ENCODE peak calls at places on chromosomes 13 and 19, in six cellular contexts. P, I, Y, J, W and L are unnamed samples.

GRCh38 chr13:43965446-43965845 is 85.7 kb downstream of the LACC1 start:
- DNase-seq in P (no peak), I (no peak), Y (no peak), J (no peak), W (no peak), L (no peak)

GRCh38 chr19:681029-681626 is 4.9 kb downstream of the FSTL3 start:
- DNase-seq in P (no peak), I (peak), Y (peak), J (peak), W (no peak), L (no peak)

GRCh38 chr19:41225238-41226052 is 6.4 kb downstream of the AXL start:
- DNase-seq in P (peak), I (no peak), Y (peak), J (peak), W (no peak), L (no peak)

GRCh38 chr13:66071608-66072007 is 1158.5 kb downstream of the PCDH9 start:
- DNase-seq in P (no peak), I (no peak), Y (no peak), J (no peak), W (no peak), L (no peak)

GRCh38 chr13:112072531-112073244 is 5.7 kb downstream of the SOX1 start:
- DNase-seq in P (no peak), I (peak), Y (no peak), J (peak), W (no peak), L (no peak)

GRCh38 chr13:26502826-26503225 is 54.7 kb upstream of the WASF3 start:
- DNase-seq in P (no peak), I (no peak), Y (no peak), J (peak), W (no peak), L (no peak)

GRCh38 chr19:15412832-15413231 is 6.0 kb downstream of the AKAP8L start:
- DNase-seq in P (no peak), I (no peak), Y (no peak), J (no peak), W (no peak), L (no peak)

GRCh38 chr13:42064259-42064658 is 15.8 kb downstream of the DGKH start:
- DNase-seq in P (no peak), I (no peak), Y (no peak), J (no peak), W (no peak), L (no peak)

GRCh38 chr13:35832551-35832950 is 298.6 kb downstream of the DCLK1 start:
- DNase-seq in P (no peak), I (no peak), Y (no peak), J (no peak), W (no peak), L (no peak)

GRCh38 chr19:1279782-1280341 is 4.5 kb downstream of the FAM174C start:
- DNase-seq in P (no peak), I (peak), Y (peak), J (peak), W (peak), L (peak)

GRCh38 chr19:54247106-54247930 is 4.7 kb upstream of the LILRA6 start:
- DNase-seq in P (no peak), I (no peak), Y (no peak), J (no peak), W (no peak), L (no peak)

DNA sequence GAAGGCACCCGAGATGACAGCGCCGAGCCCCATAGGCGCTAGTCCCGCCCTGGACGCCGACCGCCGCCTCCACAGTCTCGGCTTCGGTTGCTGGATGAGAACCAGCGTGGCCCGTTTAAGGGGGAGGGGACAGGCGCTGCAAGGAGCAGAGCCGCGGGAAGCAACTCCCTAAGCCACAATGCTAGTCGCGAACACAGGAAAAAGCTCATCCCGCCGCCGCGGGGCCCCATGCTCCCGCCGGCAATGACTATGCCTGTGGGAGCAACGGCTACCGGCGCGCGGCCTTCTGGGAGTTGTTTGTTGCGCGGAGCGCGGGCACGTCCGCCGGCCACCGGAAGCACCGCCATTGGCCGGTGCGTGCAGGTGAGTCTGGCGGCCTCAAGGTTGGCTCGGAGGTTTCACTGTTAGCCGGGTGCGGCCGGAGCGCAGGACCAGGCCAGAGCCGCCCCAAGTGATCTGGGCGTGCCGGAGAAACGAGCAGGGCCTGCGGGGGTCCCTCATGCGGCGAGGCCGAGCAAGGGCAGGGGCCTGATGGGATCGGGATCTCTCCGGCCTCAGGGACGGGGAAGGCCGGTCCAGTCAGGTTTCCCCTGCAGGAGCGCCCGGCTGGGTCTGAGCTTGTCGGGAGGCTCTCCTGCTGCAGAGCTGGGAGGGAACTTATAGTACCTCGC is at the start of gene ZNF544:
- DNase-seq in P (peak), I (peak), Y (peak), J (peak), W (peak), L (peak)
- TF ChIP-seq CTCF in P (no peak), I (no peak), Y (peak), J (peak), W (no peak), L (peak)

GRCh38 chr19:3537101-3537437 is 1.9 kb upstream of the TEKTIP1 start:
- DNase-seq in P (no peak), I (no peak), Y (no peak), J (no peak), W (no peak), L (no peak)
- TF ChIP-seq CTCF in P (no peak), I (no peak), Y (no peak), J (no peak), W (no peak), L (no peak)

GRCh38 chr19:19399733-19400438 is 5.6 kb upstream of the GATAD2A start:
- DNase-seq in P (no peak), I (no peak), Y (no peak), J (no peak), W (no peak), L (no peak)
- TF ChIP-seq CTCF in P (no peak), I (no peak), Y (peak), J (no peak), W (no peak), L (no peak)

GRCh38 chr19:11984986-11985385 is 20.1 kb downstream of the ZNF763 start:
- DNase-seq in P (no peak), I (no peak), Y (no peak), J (peak), W (no peak), L (no peak)
- TF ChIP-seq CTCF in P (no peak), I (no peak), Y (no peak), J (peak), W (no peak), L (no peak)

GRCh38 chr13:40013554-40013953 is 358.1 kb downstream of the COG6 start:
- DNase-seq in P (no peak), I (no peak), Y (no peak), J (no peak), W (no peak), L (no peak)

GRCh38 chr13:40016953-40017660 is 361.6 kb downstream of the COG6 start:
- DNase-seq in P (no peak), I (no peak), Y (no peak), J (no peak), W (no peak), L (no peak)

GRCh38 chr13:40017662-40018262 is 362.3 kb downstream of the COG6 start:
- DNase-seq in P (no peak), I (no peak), Y (no peak), J (peak), W (no peak), L (no peak)
- TF ChIP-seq CTCF in P (no peak), I (no peak), Y (no peak), J (no peak), W (no peak), L (no peak)

GRCh38 chr13:49602005-49602404 is 16.6 kb upstream of the RCBTB1 start:
- DNase-seq in P (no peak), I (no peak), Y (no peak), J (no peak), W (no peak), L (no peak)
- TF ChIP-seq CTCF in P (no peak), I (no peak), Y (no peak), J (no peak), W (no peak), L (no peak)

GRCh38 chr13:92573467-92574057 is 653.0 kb upstream of the GPC6 start:
- DNase-seq in P (no peak), I (no peak), Y (no peak), J (peak), W (no peak), L (no peak)
- TF ChIP-seq CTCF in P (no peak), I (no peak), Y (no peak), J (peak), W (peak), L (peak)

GRCh38 chr19:4557186-4557970 is 2.1 kb downstream of the SEMA6B start:
- DNase-seq in P (no peak), I (no peak), Y (no peak), J (no peak), W (no peak), L (no peak)
- TF ChIP-seq CTCF in P (no peak), I (no peak), Y (no peak), J (no peak), W (peak), L (no peak)

DNA sequence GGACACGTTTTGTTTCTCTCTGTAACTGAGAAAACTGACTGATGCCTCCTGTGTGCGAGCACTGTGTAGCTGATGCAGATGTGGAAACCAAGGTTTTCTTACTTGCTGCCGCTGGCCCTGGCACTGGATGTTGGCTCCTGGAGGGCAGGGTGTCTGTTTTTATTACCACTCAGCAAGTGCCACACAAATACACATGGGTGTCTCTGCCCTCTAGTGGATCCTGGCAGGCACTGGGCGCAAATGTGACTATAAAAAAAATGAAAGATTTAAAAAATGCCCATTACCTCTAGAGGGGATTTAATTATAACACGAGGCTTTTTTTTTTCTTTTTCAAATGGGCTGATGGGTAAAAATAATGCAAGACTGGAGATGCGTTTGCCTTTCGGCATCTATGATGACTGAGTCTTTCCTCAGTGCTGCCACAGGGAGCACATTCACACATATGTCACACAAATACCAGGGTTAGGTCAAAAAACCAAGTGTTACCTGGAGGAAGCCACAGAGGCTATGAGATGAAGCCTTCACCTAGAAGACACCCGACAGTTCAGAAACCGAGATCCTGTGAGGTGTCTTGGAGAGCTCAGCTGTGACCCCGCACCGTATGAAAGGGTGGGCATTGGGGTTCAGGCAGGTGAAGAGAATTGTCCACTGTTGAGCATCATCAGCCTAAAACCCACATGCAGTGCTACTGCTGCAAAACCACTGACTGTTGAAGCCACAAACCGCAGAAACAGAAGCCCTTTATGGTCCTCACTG is 25.7 kb downstream of the CHAMP1 start:
- DNase-seq in P (no peak), I (no peak), Y (peak), J (no peak), W (no peak), L (no peak)
- TF ChIP-seq CTCF in P (no peak), I (no peak), Y (peak), J (peak), W (peak), L (peak)

GRCh38 chr13:34257980-34258379 is 440.0 kb downstream of the RFC3 start:
- DNase-seq in P (no peak), I (no peak), Y (no peak), J (no peak), W (no peak), L (no peak)
- TF ChIP-seq CTCF in P (no peak), I (no peak), Y (no peak), J (no peak), W (no peak), L (no peak)